ENCODE peak calls at places on chromosomes 16 and 17, in nine cellular contexts. M is tibial nerve; O is gastrocnemius medialis; W is omental fat pad; K is left lung; D is CD8-positive, alpha-beta T cell; S is cardiac fibroblast; G is upper lobe of right lung; Q is lung. L is an unnamed sample.

GRCh38 chr17:8189041-8189710 is 804 bp downstream of the BORCS6 start:
- DNase-seq in M (no peak), O (no peak), W (no peak), K (peak), D (peak), S (peak), G (peak), Q (no peak), L (peak)

GRCh38 chr17:7852262-7852670 is 2.6 kb upstream of the TMEM88 start:
- DNase-seq in M (no peak), O (peak), W (no peak), K (no peak), D (no peak), S (no peak), G (no peak), Q (no peak), L (peak)

GRCh38 chr16:6897910-6898475 is 434.7 kb upstream of the RBFOX1 start:
- DNase-seq in M (no peak), O (no peak), W (no peak), K (no peak), D (no peak), S (no peak), G (no peak), Q (no peak), L (no peak)

GRCh38 chr17:10126554-10127493 is 71.6 kb downstream of the GAS7 start:
- DNase-seq in M (no peak), O (peak), W (no peak), K (no peak), D (no peak), S (peak), G (no peak), Q (no peak), L (no peak)

GRCh38 chr16:82834156-82834758 is 207.5 kb downstream of the CDH13 start:
- DNase-seq in M (no peak), O (no peak), W (no peak), K (no peak), D (no peak), S (no peak), G (no peak), Q (no peak), L (no peak)

GRCh38 chr17:77476920-77477805 is 336.4 kb downstream of the SEC14L1 start:
- DNase-seq in M (peak), O (peak), W (no peak), K (peak), D (no peak), S (peak), G (no peak), Q (peak), L (no peak)

GRCh38 chr17:19762515-19762961 is 14.4 kb upstream of the ALDH3A1 start:
- DNase-seq in M (peak), O (peak), W (peak), K (peak), D (peak), S (peak), G (peak), Q (peak), L (peak)

GRCh38 chr17:7613769-7614421 is 802 bp downstream of the FXR2 start:
- DNase-seq in M (no peak), O (no peak), W (no peak), K (no peak), D (no peak), S (peak), G (no peak), Q (no peak), L (no peak)

GRCh38 chr16:66473654-66474519 is 46.8 kb downstream of the BEAN1 start:
- DNase-seq in M (no peak), O (no peak), W (no peak), K (no peak), D (no peak), S (no peak), G (no peak), Q (no peak), L (peak)

GRCh38 chr17:27180322-27180721 is 113.6 kb upstream of the WSB1 start:
- DNase-seq in M (no peak), O (no peak), W (no peak), K (no peak), D (no peak), S (no peak), G (no peak), Q (no peak), L (no peak)

GRCh38 chr17:77437017-77437416 is 296.2 kb downstream of the SEC14L1 start:
- DNase-seq in M (no peak), O (no peak), W (no peak), K (no peak), D (peak), S (peak), G (no peak), Q (no peak), L (no peak)

GRCh38 chr16:82281544-82281943 is 111.5 kb upstream of the MPHOSPH6 start:
- DNase-seq in M (no peak), O (no peak), W (no peak), K (no peak), D (no peak), S (no peak), G (no peak), Q (no peak), L (no peak)

GRCh38 chr16:1456951-1457350 is 12.6 kb upstream of the CCDC154 start:
- DNase-seq in M (no peak), O (no peak), W (no peak), K (no peak), D (no peak), S (no peak), G (no peak), Q (no peak), L (no peak)

GRCh38 chr17:56707312-56708219 is 114.1 kb downstream of the NOG start:
- DNase-seq in M (no peak), O (no peak), W (no peak), K (no peak), D (no peak), S (peak), G (no peak), Q (no peak), L (no peak)

GRCh38 chr17:81210466-81210865 is 12.3 kb downstream of the CEP131 start:
- DNase-seq in M (no peak), O (no peak), W (no peak), K (peak), D (no peak), S (no peak), G (no peak), Q (no peak), L (no peak)

GRCh38 chr16:23145608-23146007 is 3.6 kb downstream of the USP31 start:
- DNase-seq in M (no peak), O (no peak), W (no peak), K (no peak), D (no peak), S (peak), G (no peak), Q (no peak), L (no peak)

GRCh38 chr16:64162613-64163375 is 959.1 kb downstream of the CDH11 start:
- DNase-seq in M (no peak), O (no peak), W (no peak), K (no peak), D (no peak), S (no peak), G (no peak), Q (no peak), L (no peak)

GRCh38 chr17:28193241-28193640 is 125.8 kb upstream of the TMEM97 start:
- DNase-seq in M (peak), O (peak), W (no peak), K (no peak), D (no peak), S (no peak), G (peak), Q (peak), L (peak)

GRCh38 chr17:32569171-32570080 is 82.6 kb downstream of the CDK5R1 start:
- DNase-seq in M (no peak), O (no peak), W (no peak), K (no peak), D (no peak), S (peak), G (no peak), Q (no peak), L (no peak)

GRCh38 chr17:50064253-50064991 is 8.5 kb downstream of the ITGA3 start:
- DNase-seq in M (no peak), O (peak), W (peak), K (no peak), D (no peak), S (peak), G (peak), Q (peak), L (no peak)

GRCh38 chr16:24508614-24509013 is 30.8 kb upstream of the RBBP6 start:
- DNase-seq in M (no peak), O (peak), W (no peak), K (no peak), D (no peak), S (peak), G (no peak), Q (no peak), L (no peak)

GRCh38 chr17:46916211-46916610 is 6.7 kb upstream of the GOSR2 start:
- DNase-seq in M (no peak), O (no peak), W (no peak), K (no peak), D (no peak), S (peak), G (no peak), Q (no peak), L (no peak)

GRCh38 chr16:31350275-31351005 is 4.5 kb upstream of the ITGAX start:
- DNase-seq in M (no peak), O (no peak), W (no peak), K (no peak), D (no peak), S (no peak), G (peak), Q (no peak), L (no peak)

GRCh38 chr17:4899341-4900230 is at the start of gene C17orf107:
- DNase-seq in M (peak), O (peak), W (peak), K (peak), D (peak), S (peak), G (peak), Q (peak), L (peak)

DNA sequence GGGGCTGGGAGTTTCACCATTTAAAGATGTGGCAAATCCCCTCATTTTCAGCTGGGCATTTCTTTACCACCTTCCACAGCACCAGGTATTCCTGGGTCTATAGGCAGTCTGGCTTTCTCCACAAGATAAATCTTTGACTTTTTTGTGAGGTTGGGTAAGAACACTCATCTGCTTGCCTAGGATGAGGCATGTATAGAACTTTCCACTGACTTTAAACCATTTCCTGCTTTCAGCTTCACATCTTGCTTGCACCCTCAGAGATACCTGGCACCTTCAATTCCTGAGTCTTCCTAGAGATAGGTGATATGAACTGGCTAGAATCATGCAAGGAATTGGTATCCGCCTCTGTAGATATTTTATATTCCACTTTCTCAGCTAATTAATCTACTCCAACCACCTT is 27.9 kb downstream of the SMURF2 start:
- DNase-seq in M (no peak), O (no peak), W (no peak), K (no peak), D (no peak), S (no peak), G (no peak), Q (no peak), L (no peak)
- TF ChIP-seq CTCF in M (no peak), O (no peak), W (no peak), K (no peak), D (no peak), S (no peak), G (no peak), Q (no peak), L (no peak)

DNA sequence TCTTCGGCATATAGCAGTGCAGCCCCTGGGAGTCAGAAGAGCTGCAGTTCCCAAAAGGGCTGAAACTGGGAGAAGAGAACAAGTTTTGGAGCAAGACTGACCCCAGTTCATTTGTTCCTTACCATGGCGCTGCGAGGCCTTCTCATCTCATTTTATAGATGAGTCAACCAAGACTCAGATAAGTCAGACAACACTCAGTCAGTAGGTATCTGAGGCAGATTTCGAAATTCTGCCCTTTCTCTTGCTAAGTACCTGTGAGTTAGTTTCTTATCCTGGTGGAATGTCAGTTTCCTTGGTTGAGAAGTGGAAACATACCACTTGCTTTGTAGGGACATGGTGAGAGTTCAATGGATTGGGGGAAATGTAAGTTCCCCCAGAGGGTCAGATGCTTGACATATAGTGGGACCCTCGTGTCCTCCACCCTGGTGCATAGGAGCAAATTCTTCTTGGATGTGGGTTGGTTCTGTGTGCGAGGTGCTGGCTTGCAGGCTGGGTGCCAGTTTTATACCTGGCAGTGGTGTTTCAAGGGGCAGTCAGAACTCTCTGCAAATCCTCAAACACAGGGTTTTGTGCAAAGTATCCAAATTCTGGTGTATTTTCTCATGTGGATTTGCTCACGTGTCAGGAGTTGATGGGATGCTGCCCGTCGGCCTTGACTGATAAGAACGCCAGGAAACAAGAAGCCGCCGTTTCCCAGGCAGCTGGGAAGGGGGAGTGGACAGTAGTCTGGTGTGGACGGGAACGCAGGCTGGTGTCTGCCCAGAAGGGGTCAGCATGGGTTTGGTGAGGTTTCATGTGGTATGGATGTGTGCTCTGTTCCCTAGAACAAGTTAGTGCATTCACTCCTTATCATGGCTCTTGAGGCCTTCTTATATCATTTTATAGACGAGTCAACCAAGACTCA is 61.1 kb upstream of the CIBAR2 start:
- DNase-seq in M (no peak), O (no peak), W (no peak), K (no peak), D (no peak), S (peak), G (no peak), Q (no peak), L (no peak)
- TF ChIP-seq CTCF in M (no peak), O (no peak), W (no peak), K (no peak), D (no peak), S (no peak), G (peak), Q (no peak), L (no peak)

GRCh38 chr17:72396121-72396520 is 275.3 kb downstream of the SOX9 start:
- DNase-seq in M (no peak), O (no peak), W (no peak), K (no peak), D (no peak), S (no peak), G (no peak), Q (no peak), L (no peak)
- TF ChIP-seq CTCF in M (no peak), O (no peak), W (no peak), K (no peak), D (no peak), S (no peak), G (no peak), Q (no peak), L (no peak)

DNA sequence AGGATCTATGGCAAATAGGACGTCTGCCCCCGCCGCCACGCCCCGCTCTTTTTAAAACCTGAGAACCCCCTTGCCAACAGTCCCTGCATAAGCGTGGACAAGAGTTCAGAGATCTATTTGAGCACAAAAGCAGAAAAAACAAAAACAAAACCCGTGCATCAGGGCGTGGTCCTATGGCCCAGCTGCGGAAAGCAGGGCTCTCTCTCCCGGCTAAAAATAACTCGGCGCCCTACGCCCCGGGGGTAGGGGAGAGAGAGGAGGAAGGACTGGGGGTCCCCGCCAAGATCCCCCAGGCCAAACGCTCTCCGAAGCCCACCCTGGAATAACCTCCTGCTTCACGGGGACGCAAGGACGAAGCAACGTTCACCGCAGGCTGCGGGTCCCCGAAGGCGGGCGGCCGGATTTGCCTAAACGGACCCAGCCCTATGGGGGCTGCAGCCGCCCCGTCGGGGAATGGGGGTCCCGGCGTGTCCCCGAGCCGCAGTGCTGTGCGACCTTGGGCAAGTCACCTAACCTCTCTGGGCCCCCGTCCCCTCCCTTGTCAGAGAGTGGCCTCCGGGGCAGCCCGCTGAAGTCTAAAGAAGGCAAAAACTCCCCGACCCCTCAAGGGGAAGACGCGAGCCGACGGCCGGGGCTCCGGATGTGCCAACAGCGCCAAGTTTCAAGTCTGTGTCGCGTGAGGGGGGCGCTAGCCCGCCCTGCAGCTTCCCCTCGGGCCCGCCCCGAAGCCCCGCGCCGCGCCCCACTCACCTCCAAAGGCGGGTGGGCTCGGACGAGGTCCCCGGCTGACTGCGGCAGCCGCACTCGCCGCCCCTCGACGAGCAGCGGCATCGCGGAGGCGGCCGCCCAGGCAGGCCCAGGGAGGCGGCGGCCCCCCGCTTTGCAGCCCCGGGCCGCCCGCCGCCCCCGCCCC is 477 bp downstream of the NTAN1 start:
- DNase-seq in M (no peak), O (peak), W (no peak), K (peak), D (peak), S (peak), G (no peak), Q (peak), L (peak)
- TF ChIP-seq CTCF in M (no peak), O (no peak), W (no peak), K (no peak), D (peak), S (no peak), G (no peak), Q (no peak), L (no peak)

DNA sequence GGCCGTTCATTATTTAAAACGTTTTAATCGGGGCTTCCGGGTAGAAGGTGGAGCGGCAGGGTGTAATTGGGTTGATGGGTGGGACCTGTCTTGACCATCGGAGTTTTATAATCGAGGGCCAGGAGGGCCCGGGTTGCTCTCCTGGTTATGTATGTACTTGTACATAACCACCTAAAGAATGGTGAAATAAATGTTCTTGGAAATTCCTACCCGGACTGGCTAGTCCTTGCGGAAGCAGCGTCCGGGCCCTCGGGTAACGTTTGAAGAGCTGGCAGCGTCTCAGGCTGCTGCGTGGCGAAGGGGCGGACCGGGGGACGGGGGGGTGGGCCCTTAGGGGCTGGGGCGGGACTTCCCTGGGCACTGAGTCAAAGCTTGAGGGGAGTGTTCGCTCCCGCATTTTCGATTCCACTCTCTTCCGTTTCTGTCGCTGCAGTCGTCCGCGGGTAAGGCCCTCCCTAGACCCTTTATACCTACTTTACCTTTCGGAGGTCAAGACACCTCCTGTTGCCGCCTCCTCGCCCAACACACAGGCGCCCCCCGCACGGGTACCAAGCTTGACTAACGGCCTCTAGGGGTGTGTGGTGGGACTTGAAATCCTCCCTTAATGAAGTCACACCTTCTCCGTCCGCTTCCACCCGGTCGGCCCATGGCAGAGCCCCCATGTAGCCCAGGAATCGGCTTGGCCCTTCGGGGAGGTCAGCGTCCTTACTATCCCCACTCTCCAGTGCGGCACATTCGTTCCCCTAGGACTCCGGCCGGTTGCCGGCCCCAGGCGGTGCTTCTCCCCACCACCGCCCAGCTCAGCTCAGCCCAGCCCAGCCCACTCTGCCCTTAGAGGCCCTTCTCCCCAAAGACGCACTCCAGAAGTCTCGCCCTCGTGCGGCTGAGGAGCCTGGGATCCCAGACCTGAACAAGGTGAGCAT is at the start of gene TMEM106A:
- DNase-seq in M (peak), O (peak), W (peak), K (peak), D (peak), S (peak), G (peak), Q (peak), L (peak)
- TF ChIP-seq CTCF in M (peak), O (no peak), W (no peak), K (peak), D (peak), S (peak), G (peak), Q (no peak), L (peak)

GRCh38 chr16:56513972-56514371 is 5.9 kb downstream of the BBS2 start:
- DNase-seq in M (peak), O (peak), W (no peak), K (no peak), D (peak), S (peak), G (no peak), Q (no peak), L (no peak)
- TF ChIP-seq CTCF in M (peak), O (peak), W (no peak), K (peak), D (peak), S (peak), G (peak), Q (peak), L (peak)

DNA sequence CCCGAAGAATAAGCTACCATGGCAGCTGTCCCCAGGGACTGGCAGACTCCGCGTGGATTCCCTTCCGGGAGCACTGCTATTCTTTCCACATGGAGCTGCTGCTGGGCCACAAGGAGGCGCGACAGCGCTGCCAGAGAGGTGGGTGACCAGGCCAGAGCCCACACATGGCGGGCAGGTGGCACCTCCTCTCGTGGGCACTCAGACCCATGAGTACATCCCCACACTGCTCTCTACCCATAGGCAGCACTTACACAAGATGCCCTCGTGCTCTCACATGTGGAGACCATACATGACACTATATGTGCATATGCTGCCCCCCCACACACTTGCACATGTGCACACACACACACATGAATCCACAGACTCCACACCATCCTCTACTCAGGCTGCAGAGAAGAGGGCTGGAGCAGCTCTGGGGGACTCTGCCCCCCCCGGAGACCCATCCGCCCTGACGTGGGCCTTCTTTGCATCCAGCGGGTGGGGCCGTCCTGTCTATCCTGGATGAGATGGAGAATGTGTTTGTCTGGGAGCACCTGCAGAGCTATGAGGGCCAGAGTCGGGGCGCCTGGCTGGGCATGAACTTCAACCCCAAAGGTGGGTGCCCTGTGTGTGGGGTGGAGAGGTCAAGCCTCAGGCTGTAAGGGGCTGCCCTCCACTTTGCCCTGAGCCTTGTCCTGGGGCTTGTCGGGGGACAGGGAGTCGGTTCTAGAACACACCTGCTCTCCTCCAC is 62.9 kb downstream of the MRC2 start:
- DNase-seq in M (no peak), O (no peak), W (no peak), K (peak), D (no peak), S (no peak), G (no peak), Q (no peak), L (no peak)
- TF ChIP-seq CTCF in M (no peak), O (no peak), W (no peak), K (no peak), D (no peak), S (no peak), G (no peak), Q (no peak), L (no peak)